ENCODE peak calls at places on chromosomes 6 and 20, in four cellular contexts. X, L, R and E are unnamed samples.

GRCh38 chr20:23267909-23268308 is 82.7 kb upstream of the NXT1 start:
- DNase-seq in X (no peak), L (no peak), R (no peak), E (no peak)

GRCh38 chr6:166361080-166361429 is 18.7 kb upstream of the SFT2D1 start:
- DNase-seq in X (no peak), L (peak; percentile 72), R (no peak), E (peak; percentile 37)

GRCh38 chr20:40787922-40788321 is 98.9 kb upstream of the MAFB start:
- DNase-seq in X (no peak), L (no peak), R (no peak), E (no peak)

GRCh38 chr20:43243672-43244269 is 54.1 kb upstream of the PTPRT start:
- DNase-seq in X (no peak), L (no peak), R (peak; percentile 29), E (peak; percentile 6)

GRCh38 chr6:170371588-170371987 is 65.0 kb downstream of the FAM120B start:
- DNase-seq in X (no peak), L (no peak), R (no peak), E (peak; percentile 15)

GRCh38 chr6:170090561-170090960 is 200.3 kb downstream of the DLL1 start:
- DNase-seq in X (no peak), L (no peak), R (no peak), E (no peak)

GRCh38 chr6:178119-178518 is 114.2 kb upstream of the DUSP22 start:
- DNase-seq in X (no peak), L (no peak), R (no peak), E (no peak)

GRCh38 chr20:62922451-62922921 is 3.8 kb downstream of the DIDO1 start:
- DNase-seq in X (no peak), L (no peak), R (no peak), E (no peak)

GRCh38 chr6:26054937-26055669 is 32.1 kb upstream of the HFE start:
- DNase-seq in X (peak; percentile 90), L (peak; percentile 97), R (peak; percentile 91), E (peak; percentile 97)

GRCh38 chr20:35006009-35006408 is 50.3 kb downstream of the MYH7B start:
- DNase-seq in X (peak; percentile 3), L (no peak), R (no peak), E (no peak)

GRCh38 chr6:158222066-158222465 is 53.9 kb downstream of the GTF2H5 start:
- DNase-seq in X (no peak), L (peak; percentile 26), R (no peak), E (no peak)

GRCh38 chr20:22579119-22579427 is 5.3 kb downstream of the FOXA2 start:
- DNase-seq in X (no peak), L (no peak), R (no peak), E (no peak)

GRCh38 chr6:118284736-118285360 is 263.2 kb upstream of the PLN start:
- DNase-seq in X (no peak), L (peak; percentile 24), R (no peak), E (peak; percentile 51)

GRCh38 chr20:15639839-15640238 is 933.4 kb downstream of the KIF16B start:
- DNase-seq in X (no peak), L (no peak), R (no peak), E (no peak)

GRCh38 chr20:2539341-2539740 is 3.0 kb downstream of the TMC2 start:
- DNase-seq in X (no peak), L (no peak), R (no peak), E (no peak)

GRCh38 chr20:62860391-62860923 is 1.2 kb downstream of the TCFL5 start:
- DNase-seq in X (no peak), L (no peak), R (no peak), E (peak; percentile 39)

GRCh38 chr6:134190883-134191282 is 127.0 kb downstream of the SGK1 start:
- DNase-seq in X (no peak), L (no peak), R (no peak), E (no peak)

GRCh38 chr6:152054441-152054840 is 247.0 kb downstream of the ESR1 start:
- DNase-seq in X (no peak), L (peak; percentile 15), R (peak; percentile 39), E (peak; percentile 29)

GRCh38 chr6:151341481-151342195 is 49.7 kb downstream of the ZBTB2 start:
- DNase-seq in X (no peak), L (no peak), R (no peak), E (no peak)

GRCh38 chr6:148768646-148769270 is 21.9 kb downstream of the UST start:
- DNase-seq in X (no peak), L (no peak), R (no peak), E (no peak)

GRCh38 chr20:46350201-46350985 is 42.1 kb upstream of the CDH22 start:
- DNase-seq in X (peak; percentile 37), L (peak; percentile 95), R (peak; percentile 62), E (peak; percentile 88)

GRCh38 chr6:52498538-52499017 is 78.3 kb downstream of the TRAM2 start:
- DNase-seq in X (peak; percentile 60), L (no peak), R (no peak), E (no peak)

GRCh38 chr20:43537921-43538854 is 20.6 kb upstream of the SGK2 start:
- DNase-seq in X (peak; percentile 75), L (peak; percentile 60), R (peak; percentile 63), E (peak; percentile 75)

GRCh38 chr6:132666118-132666517 is 7.1 kb upstream of the TAAR1 start:
- DNase-seq in X (no peak), L (no peak), R (no peak), E (no peak)

GRCh38 chr20:2178328-2179232 is 77.0 kb downstream of the STK35 start:
- DNase-seq in X (no peak), L (no peak), R (no peak), E (no peak)

GRCh38 chr6:30364591-30364990 is 19.6 kb downstream of the RPP21 start:
- DNase-seq in X (no peak), L (no peak), R (peak; percentile 6), E (no peak)

GRCh38 chr6:161407581-161407980 is 133.7 kb upstream of the AGPAT4 start:
- DNase-seq in X (no peak), L (peak; percentile 60), R (peak; percentile 54), E (peak; percentile 64)

GRCh38 chr6:13445005-13445743 is 42.2 kb downstream of the GFOD1 start:
- DNase-seq in X (peak; percentile 89), L (no peak), R (no peak), E (peak; percentile 56)

GRCh38 chr6:169724554-169725269 is 412 bp upstream of the PHF10 start:
- DNase-seq in X (peak; percentile 59), L (no peak), R (peak; percentile 38), E (peak; percentile 47)

GRCh38 chr6:31972709-31973350 is 892 bp upstream of the DXO start:
- DNase-seq in X (no peak), L (peak; percentile 24), R (no peak), E (peak; percentile 54)

GRCh38 chr6:64680446-64680845 is 1026.6 kb downstream of the EYS start:
- DNase-seq in X (no peak), L (peak; percentile 68), R (no peak), E (peak; percentile 37)

GRCh38 chr20:7094438-7094997 is 327.0 kb downstream of the BMP2 start:
- DNase-seq in X (peak; percentile 41), L (peak; percentile 22), R (peak; percentile 47), E (peak; percentile 3)
- TF ChIP-seq CTCF in X (peak; percentile 67), L (peak; percentile 46), R (peak; percentile 30), E (peak; percentile 51)

DNA sequence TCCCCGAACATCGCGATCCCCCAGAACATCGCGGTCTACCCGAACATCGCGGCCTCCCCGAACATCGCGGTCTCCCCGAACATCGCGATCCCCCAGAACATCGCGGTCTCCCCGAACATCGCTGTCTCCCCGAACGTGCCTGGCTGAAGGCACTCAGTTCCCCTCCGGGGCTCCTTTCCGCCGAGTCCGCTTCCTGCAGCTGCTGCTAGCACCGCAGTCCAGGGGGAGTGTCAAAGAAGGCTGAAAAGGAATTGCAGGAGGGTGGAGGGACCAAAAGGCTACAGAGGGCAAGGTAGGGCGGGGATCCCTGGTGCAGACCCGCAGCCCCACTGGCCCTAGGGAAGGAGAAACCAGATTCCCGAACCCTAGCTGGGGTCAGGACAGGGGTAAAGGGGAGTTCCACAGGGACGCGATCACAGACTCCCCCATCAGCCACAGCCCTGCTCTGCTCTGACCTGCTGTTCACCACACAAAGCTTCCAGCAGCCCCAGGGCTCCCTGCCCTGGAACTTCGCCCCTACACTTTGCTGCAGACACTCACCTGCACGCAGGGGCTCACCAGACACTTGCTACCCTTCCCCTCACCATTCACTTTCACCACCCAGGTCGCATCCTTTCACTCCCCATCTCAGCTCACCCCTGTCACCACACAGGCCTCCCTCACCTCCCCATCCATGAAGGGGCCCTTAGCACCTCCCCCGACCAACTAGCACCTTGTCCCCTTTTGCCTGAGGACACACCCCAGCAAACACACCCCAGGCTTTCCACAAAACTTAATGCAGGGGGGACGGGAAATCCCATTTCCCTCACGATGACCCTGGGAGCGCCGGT is 1.7 kb downstream of the ULBP1 start:
- DNase-seq in X (peak; percentile 17), L (no peak), R (no peak), E (no peak)
- H3K4me3 ChIP-seq in X (peak overlapping the region; percentile 33), L (peak overlapping the region; percentile 48), R (no peak overlapping the region), E (peak overlapping the region; percentile 56)

DNA sequence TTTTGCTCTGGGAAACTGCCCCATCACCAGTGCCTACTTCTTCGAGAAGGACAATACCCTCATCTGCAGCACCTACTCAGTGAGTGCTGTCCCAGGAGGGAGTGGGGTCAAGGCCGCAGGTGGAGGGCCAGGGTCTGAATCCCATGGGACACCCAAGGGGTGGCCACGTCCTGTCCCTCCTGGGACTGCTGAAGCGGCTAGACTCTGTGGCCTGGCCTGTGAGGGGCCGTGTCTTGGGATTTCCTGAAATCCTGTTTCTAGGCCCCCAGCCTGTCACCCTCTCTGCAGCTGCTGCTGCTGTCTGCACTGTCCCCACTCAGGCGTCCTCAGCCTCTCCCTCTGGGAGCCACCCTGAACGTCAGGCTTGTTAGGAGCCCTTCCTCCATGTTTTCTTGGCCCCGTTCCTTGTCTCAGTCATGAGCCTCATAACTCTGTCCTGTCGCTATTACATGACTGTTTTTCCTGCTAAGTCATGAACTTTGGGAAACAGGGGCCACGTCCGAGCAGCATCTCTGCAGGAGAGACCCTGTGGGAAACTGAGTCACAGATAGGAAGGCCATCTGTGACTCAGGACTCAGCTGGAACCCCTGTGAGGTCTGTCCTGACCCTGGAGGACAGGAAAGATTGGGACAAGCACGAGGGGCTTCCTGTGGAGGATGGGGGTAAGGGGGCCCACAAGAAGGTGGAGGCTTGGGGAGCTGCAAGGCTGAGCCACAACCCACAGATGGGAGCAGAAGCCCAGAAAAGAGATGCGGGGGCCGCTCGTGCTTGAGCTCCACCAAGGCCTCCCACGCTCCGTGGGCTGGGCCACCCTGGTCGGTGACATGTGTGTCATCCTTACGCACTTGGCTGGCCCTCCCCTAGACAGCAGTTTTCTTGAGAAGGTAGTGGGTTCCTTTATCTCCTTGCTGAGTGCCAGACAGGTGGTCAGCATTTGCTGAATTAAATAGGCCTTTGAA is 49.9 kb downstream of the EFCAB8 start:
- DNase-seq in X (no peak), L (no peak), R (no peak), E (no peak)
- TF ChIP-seq CTCF in X (no peak), L (no peak), R (no peak), E (no peak)

DNA sequence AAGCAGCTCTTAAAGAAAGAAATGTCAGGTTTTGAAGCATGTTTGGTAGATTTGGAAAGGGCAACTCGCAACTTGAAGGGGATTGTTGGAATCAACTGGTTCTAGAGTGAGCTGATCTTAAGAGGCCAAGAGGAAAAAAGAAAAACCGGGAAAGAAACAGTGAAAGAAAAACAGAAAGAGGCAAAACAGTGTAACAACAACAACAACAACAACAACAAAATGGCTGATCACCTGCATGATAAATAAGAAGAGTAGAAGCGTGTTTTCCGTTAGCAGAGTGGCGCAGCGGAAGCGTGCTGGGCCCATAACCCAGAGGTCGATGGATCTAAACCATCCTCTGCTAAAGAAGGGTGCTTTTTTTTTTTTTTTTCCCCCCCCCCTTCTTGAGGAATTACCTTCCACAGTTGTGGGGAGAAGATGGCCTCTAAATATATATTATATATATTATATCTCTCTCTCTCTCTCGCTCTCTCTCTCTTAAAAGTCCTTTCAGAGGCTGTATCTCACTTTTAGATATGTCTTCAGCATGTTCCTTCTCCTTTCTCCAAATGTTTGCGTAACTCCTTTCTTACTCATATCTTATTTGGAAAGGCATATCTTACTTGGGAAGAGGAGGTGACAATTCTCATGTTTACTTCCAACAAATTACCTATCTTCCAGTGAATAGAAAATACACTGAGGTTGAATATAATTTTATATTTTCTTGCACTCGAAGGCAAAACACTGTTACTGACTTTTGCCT is 134.4 kb downstream of the OR2B2 start:
- DNase-seq in X (no peak), L (peak; percentile 17), R (peak; percentile 45), E (no peak)
- H3K4me3 ChIP-seq in X (no peak overlapping the region), L (peak overlapping the region; percentile 13), R (peak overlapping the region; percentile 42), E (no peak overlapping the region)